ENCODE peak calls at places on chromosomes 3 and 15, in four cellular contexts. T is neural progenitor cell, J is OCI-LY7, X is psoas muscle. V is an unnamed sample.

GRCh38 chr3:168952551-168952950 is 711.0 kb downstream of the MECOM start:
- DNase-seq in T (no peak), J (no peak), X (no peak), V (peak; percentile 72)

GRCh38 chr3:142577701-142578308 is 728 bp downstream of the ATR start:
- DNase-seq in T (no peak), J (no peak), X (no peak), V (peak; percentile 13)

GRCh38 chr3:133754455-133754854 is 8.3 kb downstream of the TF start:
- DNase-seq in T (no peak), J (no peak), X (no peak), V (no peak)

GRCh38 chr3:55329849-55330248 is 157.3 kb downstream of the WNT5A start:
- DNase-seq in T (no peak), J (no peak), X (no peak), V (peak; percentile 81)

GRCh38 chr15:74621546-74621920 is 5.9 kb downstream of the CLK3 start:
- DNase-seq in T (no peak), J (no peak), X (no peak), V (no peak)

GRCh38 chr3:25573386-25574171 is 91.1 kb downstream of the TOP2B start:
- DNase-seq in T (no peak), J (no peak), X (no peak), V (no peak)

GRCh38 chr3:46464326-46465195 is at the start of gene LTF:
- DNase-seq in T (no peak), J (no peak), X (no peak), V (no peak)

GRCh38 chr15:57472861-57473260 is 96.6 kb downstream of the CGNL1 start:
- DNase-seq in T (no peak), J (no peak), X (no peak), V (no peak)

GRCh38 chr15:56869573-56869972 is 48.9 kb upstream of the TCF12 start:
- DNase-seq in T (peak; percentile 57), J (peak; percentile 29), X (peak; percentile 64), V (peak; percentile 49)

GRCh38 chr15:51620647-51621046 is 1.9 kb downstream of the DMXL2 start:
- DNase-seq in T (no peak), J (no peak), X (no peak), V (no peak)

GRCh38 chr3:167493240-167493639 is 19.4 kb upstream of the SERPINI2 start:
- DNase-seq in T (peak; percentile 54), J (peak; percentile 3), X (no peak), V (no peak)

GRCh38 chr3:197450295-197450694 is 105.5 kb downstream of the BDH1 start:
- DNase-seq in T (peak; percentile 47), J (no peak), X (no peak), V (no peak)

GRCh38 chr15:50458301-50458700 is 34.1 kb downstream of the USP8 start:
- DNase-seq in T (no peak), J (no peak), X (no peak), V (peak; percentile 9)

GRCh38 chr3:12979947-12980487 is 93.2 kb downstream of the IQSEC1 start:
- DNase-seq in T (no peak), J (no peak), X (no peak), V (no peak)

GRCh38 chr3:99902091-99902490 is 84.4 kb downstream of the CMSS1 start:
- DNase-seq in T (no peak), J (no peak), X (no peak), V (peak; percentile 39)

GRCh38 chr15:42736178-42736792 is 643 bp downstream of the CDAN1 start:
- DNase-seq in T (peak; percentile 70), J (peak; percentile 46), X (no peak), V (peak; percentile 7)

GRCh38 chr3:14766428-14767244 is 52.1 kb upstream of the FGD5 start:
- DNase-seq in T (no peak), J (no peak), X (no peak), V (no peak)

GRCh38 chr15:89972085-89972484 is 29.0 kb upstream of the ZNF710 start:
- DNase-seq in T (no peak), J (peak; percentile 15), X (no peak), V (no peak)

GRCh38 chr15:65027593-65027992 is 1.8 kb downstream of the MTFMT start:
- DNase-seq in T (no peak), J (no peak), X (no peak), V (no peak)

GRCh38 chr3:187025656-187026320 is 95.5 kb downstream of the ST6GAL1 start:
- DNase-seq in T (no peak), J (peak; percentile 89), X (no peak), V (no peak)

GRCh38 chr3:37808656-37809055 is 53.0 kb upstream of the CTDSPL start:
- DNase-seq in T (no peak), J (no peak), X (no peak), V (no peak)

GRCh38 chr3:53588122-53588521 is 93.7 kb downstream of the CACNA1D start:
- DNase-seq in T (no peak), J (no peak), X (no peak), V (no peak)

DNA sequence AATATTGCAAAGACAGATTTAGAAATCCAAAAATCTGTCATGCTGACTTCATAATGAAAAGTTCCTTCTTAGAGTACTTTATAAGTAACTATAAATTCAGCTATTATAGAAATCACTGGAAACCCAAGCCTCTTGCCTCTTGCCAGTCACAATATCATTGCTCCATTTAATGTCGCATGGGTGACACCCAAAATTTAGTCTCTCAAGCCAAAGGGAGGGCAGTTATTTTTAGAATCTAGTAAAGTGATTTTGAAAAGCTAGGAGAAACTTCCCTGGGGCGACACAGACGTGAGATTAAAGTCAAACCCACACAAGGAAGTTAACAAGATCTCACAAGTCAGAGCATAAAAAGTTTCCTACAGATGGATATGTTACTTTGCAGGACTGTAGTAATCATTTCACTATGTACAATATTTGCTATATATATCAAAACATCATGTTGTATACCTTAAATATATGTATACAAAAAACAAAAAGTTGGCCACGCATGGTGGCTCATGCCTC is 177.2 kb upstream of the CCDC54 start:
- DNase-seq in T (no peak), J (no peak), X (no peak), V (no peak)
- H3K4me3 ChIP-seq in T (no peak overlapping the region), J (no peak overlapping the region), X (no peak overlapping the region), V (no peak overlapping the region)

GRCh38 chr3:51719413-51720025 is 12.7 kb downstream of the GRM2 start:
- DNase-seq in T (no peak), J (peak; percentile 29), X (no peak), V (no peak)
- TF ChIP-seq CTCF in T (no peak), J (peak; percentile 58), X (peak; percentile 1), V (peak; percentile 12)

GRCh38 chr15:85419200-85419599 is 38.8 kb downstream of the AKAP13 start:
- DNase-seq in T (no peak), J (no peak), X (no peak), V (peak; percentile 31)

GRCh38 chr15:85422607-85423006 is 42.2 kb downstream of the AKAP13 start:
- DNase-seq in T (no peak), J (no peak), X (no peak), V (no peak)

GRCh38 chr15:85424154-85424553 is 43.8 kb downstream of the AKAP13 start:
- DNase-seq in T (no peak), J (no peak), X (no peak), V (no peak)

GRCh38 chr15:85423256-85423655 is 42.9 kb downstream of the AKAP13 start:
- DNase-seq in T (no peak), J (no peak), X (no peak), V (no peak)

GRCh38 chr15:85421116-85421925 is 40.9 kb downstream of the AKAP13 start:
- DNase-seq in T (no peak), J (no peak), X (no peak), V (peak; percentile 46)
- H3K4me3 ChIP-seq in T (no peak overlapping the region), J (no peak overlapping the region), X (no peak overlapping the region), V (no peak overlapping the region)

DNA sequence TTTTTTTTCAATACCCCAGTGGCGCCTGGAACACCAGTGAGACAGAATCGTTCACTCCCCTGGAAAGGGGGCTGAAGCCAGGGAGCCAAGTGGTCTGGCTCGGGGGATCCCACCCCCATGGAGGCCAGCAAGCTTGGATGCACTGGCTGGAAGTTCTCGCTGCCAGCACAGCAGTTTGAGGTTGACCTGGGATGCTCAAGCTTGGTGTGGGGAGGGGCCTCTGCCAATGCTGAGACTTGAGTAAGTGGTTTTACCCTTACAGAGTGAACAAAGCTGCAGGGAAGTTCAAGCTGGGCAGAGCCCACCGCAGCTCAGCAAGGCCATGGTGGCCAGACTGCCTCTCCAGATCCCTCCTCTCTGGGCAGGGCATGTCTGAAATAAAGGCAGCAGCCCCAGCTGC is 276.2 kb upstream of the CNTN6 start:
- DNase-seq in T (no peak), J (no peak), X (no peak), V (no peak)
- TF ChIP-seq CTCF in T (no peak), J (no peak), X (no peak), V (no peak)

DNA sequence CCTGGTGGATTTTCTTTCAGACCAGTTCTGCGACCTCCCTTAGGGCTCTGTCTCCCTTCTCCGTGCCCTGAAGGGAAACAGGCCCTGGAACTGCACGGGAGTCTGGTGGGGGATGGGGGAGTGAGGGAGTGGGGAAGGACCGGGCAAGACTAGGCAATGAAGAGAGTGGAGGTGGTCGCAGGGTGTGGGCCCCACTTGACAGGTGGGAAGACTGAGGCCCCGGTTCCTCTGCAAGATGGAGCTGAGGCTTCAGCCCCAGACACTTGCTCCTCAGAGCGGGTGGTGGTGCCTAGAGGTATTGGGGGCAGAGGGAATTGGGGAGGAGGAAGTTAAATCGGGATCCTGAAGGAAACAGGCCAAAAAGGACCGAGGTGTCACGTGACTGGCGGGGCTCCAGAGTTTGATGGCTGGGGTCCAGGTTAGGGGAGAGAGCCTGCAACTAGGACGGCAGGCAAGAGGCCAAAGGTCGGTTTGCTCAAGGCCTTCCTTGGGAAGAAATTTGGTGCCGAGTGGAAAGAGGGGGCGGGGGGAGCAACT is 597 bp upstream of the CAMK1 start:
- DNase-seq in T (no peak), J (no peak), X (peak; percentile 95), V (peak; percentile 74)
- H3K4me3 ChIP-seq in T (peak overlapping the region; percentile 63), J (no peak overlapping the region), X (peak overlapping the region; percentile 71), V (peak overlapping the region; percentile 67)

GRCh38 chr15:92097473-92098178 is 244.1 kb downstream of the SLCO3A1 start:
- DNase-seq in T (peak; percentile 92), J (peak; percentile 44), X (no peak), V (peak; percentile 67)
- TF ChIP-seq CTCF in T (peak; percentile 93), J (peak; percentile 73), X (peak; percentile 73), V (peak; percentile 82)